ENCODE peak calls at places on chromosome 14, in eight cellular contexts. X is fibroblast of the aortic adventitia; R is CD4-positive, alpha-beta T cell; A is activated naive CD4-positive, alpha-beta T cell; M is GM23338; O is activated CD4-positive, alpha-beta T cell treated with anti-CD3 and anti-CD28 coated beads, Interleukin-2, amount 50 U/mL, for 4 hours; S is Kasumi-1; T is EL. Q is an unnamed sample.

GRCh38 chr14:97791072-97791471 is 993.9 kb downstream of the VRK1 start:
- DNase-seq in X (no peak), R (no peak), A (no peak), M (no peak), O (no peak), S (no peak), T (no peak), Q (no peak)

GRCh38 chr14:53391156-53391555 is 238.0 kb upstream of the DDHD1 start:
- DNase-seq in X (peak; percentile 84), R (no peak), A (no peak), M (no peak), O (no peak), S (no peak), T (peak; percentile 81), Q (no peak)

GRCh38 chr14:90276627-90277367 is 20.4 kb downstream of the PSMC1 start:
- DNase-seq in X (no peak), R (no peak), A (no peak), M (peak; percentile 40), O (no peak), S (peak; percentile 10), T (peak; percentile 31), Q (no peak)

GRCh38 chr14:91975763-91976162 is 28.3 kb upstream of the FBLN5 start:
- DNase-seq in X (no peak), R (no peak), A (no peak), M (no peak), O (no peak), S (no peak), T (no peak), Q (no peak)

GRCh38 chr14:101449114-101449513 is 112.2 kb upstream of the DIO3 start:
- DNase-seq in X (no peak), R (no peak), A (no peak), M (no peak), O (no peak), S (no peak), T (no peak), Q (no peak)

GRCh38 chr14:35369701-35370191 is 34.8 kb downstream of the NFKBIA start:
- DNase-seq in X (no peak), R (no peak), A (no peak), M (no peak), O (no peak), S (no peak), T (no peak), Q (no peak)

GRCh38 chr14:68780358-68781160 is 12.3 kb downstream of the ZFP36L1 start:
- DNase-seq in X (peak; percentile 79), R (peak; percentile 27), A (no peak), M (no peak), O (no peak), S (peak; percentile 89), T (peak; percentile 56), Q (no peak)

GRCh38 chr14:48504921-48505320 is 829.5 kb upstream of the MDGA2 start:
- DNase-seq in X (no peak), R (no peak), A (no peak), M (no peak), O (no peak), S (no peak), T (no peak), Q (no peak)

GRCh38 chr14:72781476-72782181 is 112.3 kb downstream of the DPF3 start:
- DNase-seq in X (peak; percentile 83), R (no peak), A (no peak), M (no peak), O (no peak), S (no peak), T (peak; percentile 91), Q (no peak)

GRCh38 chr14:100891051-100891450 is 12.5 kb downstream of the RTL1 start:
- DNase-seq in X (no peak), R (no peak), A (no peak), M (no peak), O (no peak), S (no peak), T (no peak), Q (peak; percentile 2)

GRCh38 chr14:35402323-35403084 is 2.0 kb downstream of the NFKBIA start:
- DNase-seq in X (peak; percentile 30), R (peak; percentile 28), A (peak; percentile 16), M (no peak), O (peak; percentile 29), S (no peak), T (no peak), Q (no peak)